ENCODE peak calls at places on chromosome 7, in four cellular contexts. W is type B pancreatic cell, Q is kidney, T is heart right ventricle. C is an unnamed sample.
A peak's percentile ranks its signal among the peaks of the same experiment; 100 is the strongest.

GRCh38 chr7:132590162-132590561 is 13.9 kb upstream of the PLXNA4 start:
- DNase-seq in W (no peak), Q (no peak), T (no peak), C (no peak)

GRCh38 chr7:144720139-144720538 is 115.7 kb downstream of the TPK1 start:
- DNase-seq in W (no peak), Q (no peak), T (no peak), C (no peak)

GRCh38 chr7:47816647-47817046 is 131.6 kb downstream of the PKD1L1 start:
- DNase-seq in W (no peak), Q (no peak), T (no peak), C (no peak)

GRCh38 chr7:7181519-7182155 is 707 bp upstream of the C1GALT1 start:
- DNase-seq in W (no peak), Q (no peak), T (no peak), C (peak; percentile 71)

GRCh38 chr7:121057878-121058277 is 69.4 kb downstream of the CPED1 start:
- DNase-seq in W (no peak), Q (no peak), T (no peak), C (no peak)

GRCh38 chr7:116709336-116709735 is 37.3 kb downstream of the MET start:
- DNase-seq in W (no peak), Q (no peak), T (no peak), C (no peak)

GRCh38 chr7:73968511-73968910 is 59.5 kb upstream of the ELN start:
- DNase-seq in W (no peak), Q (peak; percentile 2), T (no peak), C (no peak)

GRCh38 chr7:7944619-7945282 is 23.8 kb upstream of the GLCCI1 start:
- DNase-seq in W (no peak), Q (peak; percentile 46), T (no peak), C (peak; percentile 75)

GRCh38 chr7:90180649-90181048 is 26.4 kb downstream of the STEAP1 start:
- DNase-seq in W (no peak), Q (no peak), T (no peak), C (no peak)

GRCh38 chr7:158343936-158344455 is 243.6 kb downstream of the PTPRN2 start:
- DNase-seq in W (peak; percentile 51), Q (no peak), T (no peak), C (no peak)

GRCh38 chr7:95011156-95011928 is 103.9 kb downstream of the PPP1R9A start:
- DNase-seq in W (no peak), Q (no peak), T (no peak), C (no peak)

GRCh38 chr7:142733271-142733670 is 16.0 kb upstream of the PRSS1 start:
- DNase-seq in W (no peak), Q (no peak), T (no peak), C (no peak)
- TF ChIP-seq CTCF in W (no peak), Q (no peak), T (no peak), C (no peak)

DNA sequence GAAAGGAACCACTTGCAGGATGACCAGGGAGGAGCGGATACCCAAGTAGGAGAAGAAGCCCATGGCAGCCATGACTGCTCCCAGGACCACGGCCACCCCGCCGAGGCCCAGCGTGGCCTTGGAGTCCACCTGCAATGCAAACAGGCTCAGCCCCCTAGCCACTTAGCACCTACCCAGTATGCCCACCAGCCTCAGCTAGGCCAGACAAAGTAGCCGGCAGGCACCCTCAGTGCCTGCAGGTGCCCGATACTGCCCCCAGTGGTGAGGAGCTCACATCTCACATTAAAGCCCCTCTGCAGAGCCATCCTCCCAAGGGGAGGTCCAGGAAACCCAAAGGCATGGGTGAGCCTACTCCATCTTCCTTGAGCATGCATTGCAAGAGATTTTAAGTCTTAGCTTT is 6.6 kb downstream of the NPC1L1 start:
- DNase-seq in W (no peak), Q (no peak), T (no peak), C (peak; percentile 82)
- TF ChIP-seq CTCF in W (peak; percentile 77), Q (peak; percentile 33), T (peak; percentile 49), C (peak; percentile 34)

GRCh38 chr7:107659666-107660065 is 962 bp upstream of the SLC26A4 start:
- DNase-seq in W (no peak), Q (no peak), T (no peak), C (no peak)

GRCh38 chr7:107660381-107661080 is at the start of gene SLC26A4:
- DNase-seq in W (no peak), Q (no peak), T (peak; percentile 11), C (peak; percentile 50)

GRCh38 chr7:107661081-107661864 is 645 bp downstream of the SLC26A4 start:
- DNase-seq in W (no peak), Q (peak; percentile 83), T (peak; percentile 54), C (peak; percentile 41)

GRCh38 chr7:107663196-107663595 is 2.6 kb downstream of the SLC26A4 start:
- DNase-seq in W (no peak), Q (no peak), T (no peak), C (no peak)

GRCh38 chr7:107661865-107662379 is 1.3 kb downstream of the SLC26A4 start:
- DNase-seq in W (no peak), Q (no peak), T (no peak), C (no peak)
- TF ChIP-seq CTCF in W (peak; percentile 30), Q (no peak), T (no peak), C (no peak)

GRCh38 chr7:52917982-52918578 is 117.4 kb upstream of the POM121L12 start:
- DNase-seq in W (no peak), Q (no peak), T (no peak), C (no peak)
- TF ChIP-seq CTCF in W (peak; percentile 69), Q (peak; percentile 33), T (no peak), C (no peak)

GRCh38 chr7:138297526-138297925 is 162.5 kb upstream of the TRIM24 start:
- DNase-seq in W (no peak), Q (no peak), T (no peak), C (no peak)

GRCh38 chr7:138289864-138290263 is 170.2 kb upstream of the TRIM24 start:
- DNase-seq in W (no peak), Q (no peak), T (no peak), C (no peak)

GRCh38 chr7:138292951-138293350 is 167.1 kb upstream of the TRIM24 start:
- DNase-seq in W (no peak), Q (no peak), T (no peak), C (no peak)

GRCh38 chr7:138299046-138299445 is 161.0 kb upstream of the TRIM24 start:
- DNase-seq in W (no peak), Q (no peak), T (no peak), C (no peak)

GRCh38 chr7:138295049-138295637 is 164.9 kb upstream of the TRIM24 start:
- DNase-seq in W (no peak), Q (no peak), T (no peak), C (no peak)
- TF ChIP-seq CTCF in W (no peak), Q (no peak), T (no peak), C (no peak)

DNA sequence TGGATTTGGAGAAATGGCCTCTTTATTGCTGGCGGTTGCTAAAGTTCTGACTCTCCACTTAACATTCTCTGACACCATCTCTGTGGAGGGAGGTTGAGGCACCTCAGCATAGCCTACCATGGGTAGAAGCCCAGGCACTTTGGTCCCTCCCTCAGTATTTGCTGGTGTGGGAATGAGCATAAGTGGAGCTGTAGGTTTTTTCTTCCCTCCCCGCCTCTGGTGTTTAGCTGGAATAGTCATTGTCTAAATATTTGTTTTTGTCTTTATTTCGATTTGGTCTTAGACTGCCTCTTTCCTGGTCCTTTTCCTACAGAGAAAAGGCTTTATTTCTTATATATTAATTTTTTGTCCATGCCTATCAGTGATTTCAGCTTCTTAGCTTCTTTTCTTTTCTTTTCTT is 203.4 kb upstream of the AGR3 start:
- DNase-seq in W (no peak), Q (no peak), T (no peak), C (no peak)
- TF ChIP-seq CTCF in W (no peak), Q (no peak), T (no peak), C (no peak)

GRCh38 chr7:20267482-20267881 is 50.3 kb upstream of the MACC1 start:
- DNase-seq in W (no peak), Q (peak; percentile 46), T (no peak), C (no peak)
- TF ChIP-seq CTCF in W (no peak), Q (no peak), T (no peak), C (no peak)

DNA sequence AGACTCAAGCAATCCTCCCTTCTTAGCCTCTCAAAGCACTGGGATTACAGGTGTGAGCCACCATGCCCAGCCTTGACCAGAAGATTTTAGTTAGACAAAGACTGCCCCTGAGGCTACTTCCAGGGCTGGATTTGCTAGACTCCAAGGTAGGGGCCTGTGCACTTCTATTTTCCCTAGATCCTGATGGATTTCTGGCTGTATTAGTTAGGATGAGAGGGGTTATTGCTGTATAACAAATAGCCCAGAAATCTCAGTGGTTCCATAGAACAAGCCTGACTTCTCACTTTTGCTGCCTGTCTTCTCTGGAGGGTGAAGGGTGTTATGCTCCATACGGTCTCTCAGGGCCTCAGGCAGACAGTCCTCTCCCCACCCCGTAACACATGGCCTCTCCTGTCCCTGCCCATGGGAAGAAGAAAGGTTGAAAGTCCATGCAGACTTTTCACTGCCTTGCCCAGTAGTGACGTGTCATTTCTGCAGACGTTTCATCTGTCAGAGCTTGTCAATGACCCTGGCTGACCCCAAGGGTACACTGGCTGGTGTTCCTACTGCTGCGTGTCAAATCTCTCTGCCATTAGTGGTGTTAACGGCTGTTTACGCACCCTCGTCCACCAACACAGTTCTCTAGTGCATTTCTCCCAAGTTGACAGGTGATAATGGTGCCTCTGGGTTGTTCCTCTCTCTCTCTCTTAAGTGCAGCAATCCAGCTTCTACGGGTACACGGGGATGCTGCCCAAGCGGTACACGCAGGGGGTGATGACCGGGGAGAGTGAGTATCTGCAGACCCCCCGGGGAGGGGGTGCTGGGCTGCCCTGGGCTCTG is 11.6 kb downstream of the SLC29A4 start:
- DNase-seq in W (no peak), Q (no peak), T (no peak), C (no peak)
- TF ChIP-seq CTCF in W (no peak), Q (no peak), T (no peak), C (no peak)